ENCODE peak calls at places on chromosomes 13 and 19, in seven cellular contexts. G is cardiac fibroblast, E is IMR-90, F is GM10248, Q is neural crest cell, M is astrocyte of the spinal cord, C is PC-3. A is an unnamed sample.

GRCh38 chr13:45747071-45747470 is 45.0 kb downstream of the CBY2 start:
- DNase-seq in F (no peak), G (no peak), M (no peak), C (no peak), Q (no peak), E (no peak), A (no peak)

GRCh38 chr13:25214371-25215252 is 42.5 kb upstream of the AMER2 start:
- DNase-seq in F (no peak), Q (no peak), G (peak), C (peak), M (peak), E (peak), A (no peak)

GRCh38 chr19:55384576-55385235 is 614 bp upstream of the TMEM238 start:
- DNase-seq in Q (no peak), M (no peak), F (no peak), E (no peak), C (no peak), G (no peak), A (no peak)

GRCh38 chr13:51027644-51028043 is 83.4 kb downstream of the C13orf42 start:
- DNase-seq in Q (no peak), F (no peak), M (no peak), C (no peak), G (no peak), E (no peak), A (no peak)

GRCh38 chr13:42312817-42313431 is 41.0 kb downstream of the AKAP11 start:
- DNase-seq in M (no peak), G (no peak), F (no peak), C (peak), E (no peak), Q (no peak), A (no peak)

GRCh38 chr13:40605573-40605972 is 60.9 kb downstream of the FOXO1 start:
- DNase-seq in Q (no peak), F (no peak), M (no peak), E (no peak), G (no peak), C (no peak), A (no peak)

GRCh38 chr19:57641715-57642234 is 8.8 kb downstream of the ZNF211 start:
- DNase-seq in M (no peak), E (no peak), Q (no peak), G (no peak), C (no peak), F (no peak), A (no peak)

GRCh38 chr19:31875550-31875949 is 469.9 kb upstream of the ZNF507 start:
- DNase-seq in F (no peak), C (no peak), E (no peak), M (no peak), G (no peak), Q (no peak), A (no peak)

GRCh38 chr13:50914301-50914700 is 4.7 kb downstream of the RNASEH2B start:
- DNase-seq in Q (no peak), G (no peak), E (no peak), M (peak), C (no peak), F (no peak), A (no peak)

GRCh38 chr19:5349041-5349440 is 8.4 kb upstream of the PTPRS start:
- DNase-seq in Q (no peak), F (no peak), E (no peak), G (no peak), C (peak), M (no peak), A (no peak)

GRCh38 chr13:52348081-52348480 is 57.9 kb downstream of the THSD1 start:
- DNase-seq in C (no peak), M (peak), G (peak), Q (no peak), E (peak), F (no peak), A (no peak)

GRCh38 chr19:15448778-15449619 is 757 bp downstream of the WIZ start:
- DNase-seq in M (no peak), C (no peak), Q (no peak), G (peak), F (peak), E (no peak), A (peak)

GRCh38 chr13:111962431-111962891 is 104.5 kb upstream of the SOX1 start:
- DNase-seq in E (no peak), C (peak), M (no peak), G (no peak), F (no peak), Q (no peak), A (no peak)

GRCh38 chr19:5306531-5306930 is 34.1 kb downstream of the PTPRS start:
- DNase-seq in C (no peak), G (no peak), E (no peak), F (no peak), Q (no peak), M (no peak), A (no peak)

GRCh38 chr13:108349269-108349668 is 79.8 kb downstream of the TNFSF13B start:
- DNase-seq in M (no peak), Q (no peak), C (no peak), E (no peak), G (no peak), F (no peak), A (no peak)

GRCh38 chr13:63026285-63026797 is 1610.7 kb upstream of the PCDH20 start:
- DNase-seq in Q (no peak), M (no peak), F (no peak), C (no peak), G (no peak), E (no peak), A (no peak)

GRCh38 chr19:10780368-10780767 is 55.6 kb downstream of the TMED1 start:
- DNase-seq in F (no peak), G (peak), C (no peak), Q (no peak), M (peak), E (peak), A (no peak)

GRCh38 chr13:27309967-27310598 is 39.5 kb downstream of the RASL11A start:
- DNase-seq in C (peak), G (no peak), F (no peak), M (no peak), Q (no peak), E (peak), A (no peak)
- TF ChIP-seq CTCF in C (no peak), G (no peak), F (no peak), M (no peak), Q (no peak), E (no peak), A (no peak)

DNA sequence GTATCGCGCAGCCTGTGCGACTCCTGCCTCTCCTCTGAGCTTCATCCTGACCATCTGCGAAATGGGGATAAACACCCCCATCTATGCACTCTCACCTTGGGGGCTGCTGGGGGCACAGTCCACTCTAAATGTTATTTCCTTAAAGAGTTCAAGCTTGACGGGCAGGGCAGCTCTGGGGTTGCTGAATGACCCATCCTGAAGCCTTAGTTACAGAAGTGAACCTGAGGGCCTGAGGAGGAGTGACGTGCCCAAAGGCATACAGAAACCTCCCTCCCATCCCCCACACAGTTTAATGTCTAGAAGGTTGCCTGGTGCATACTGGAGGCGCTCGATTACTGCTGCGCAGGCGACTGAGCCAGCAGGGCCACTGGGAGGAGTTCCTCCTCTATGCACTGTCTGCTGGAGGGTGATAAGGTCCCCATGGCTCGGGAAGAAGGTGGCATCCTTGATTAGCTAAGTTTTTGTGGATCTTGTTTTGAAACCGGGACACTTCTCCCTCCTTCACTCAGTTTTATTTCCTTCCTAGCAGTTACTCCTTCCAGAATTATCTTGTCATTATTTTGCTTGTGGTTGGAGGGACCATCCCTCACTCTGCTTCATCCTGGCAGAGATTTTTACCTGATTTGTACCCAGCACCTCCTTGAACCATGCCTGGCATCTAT is 572 bp upstream of the FKBP8 start:
- DNase-seq in C (peak), M (peak), G (peak), F (peak), Q (no peak), E (peak), A (peak)
- TF ChIP-seq CTCF in C (peak), M (no peak), G (no peak), F (peak), Q (no peak), E (no peak), A (peak)

GRCh38 chr13:113062691-113063090 is 42.9 kb upstream of the F7 start:
- DNase-seq in G (no peak), M (no peak), F (no peak), C (no peak), E (no peak), Q (no peak), A (no peak)
- TF ChIP-seq CTCF in G (no peak), M (no peak), F (no peak), C (no peak), E (no peak), Q (no peak), A (no peak)

GRCh38 chr19:37468961-37469777 is at the start of gene ZNF570:
- DNase-seq in E (peak), F (peak), C (peak), Q (peak), G (peak), M (peak), A (peak)
- TF ChIP-seq CTCF in E (no peak), F (no peak), C (no peak), Q (no peak), G (no peak), M (no peak), A (no peak)

DNA sequence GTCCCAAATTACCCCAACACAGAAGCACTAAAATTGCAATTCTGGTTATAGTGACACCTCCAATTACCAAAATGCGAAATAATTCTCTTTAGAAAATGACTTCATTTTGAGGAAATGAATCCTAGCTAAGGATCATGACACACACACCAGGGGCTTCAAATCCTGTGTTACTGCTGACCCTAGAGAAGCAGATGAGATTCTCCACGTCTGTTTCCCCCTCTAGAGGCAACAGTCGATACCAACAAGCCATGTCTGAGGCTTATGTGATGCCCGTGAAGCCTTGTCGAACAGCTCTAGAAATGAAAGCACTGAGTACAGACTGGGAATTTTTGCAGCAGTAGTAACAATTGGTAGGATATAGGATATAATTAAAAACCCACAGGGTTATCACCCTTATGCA is 153.6 kb upstream of the TMTC4 start:
- DNase-seq in Q (no peak), E (no peak), G (no peak), C (no peak), F (no peak), M (no peak), A (no peak)
- TF ChIP-seq CTCF in Q (peak), E (peak), G (no peak), C (peak), F (no peak), M (peak), A (peak)